ENCODE peak calls at places on chromosome 19, in nine cellular contexts. One of them, this sample, is unnamed.
A peak's percentile ranks its signal among the peaks of the same experiment; 100 is the strongest.

GRCh38 chr19:41999878-42000208 is 5.8 kb upstream of the ATP1A3 start:
- DNase-seq in tibial nerve: no peak
- DNase-seq in testis: no peak
- DNase-seq in heart left ventricle: no peak
- DNase-seq in upper lobe of left lung: no peak
- DNase-seq in uterus: no peak
- DNase-seq in A549: no peak
- DNase-seq in esophagus squamous epithelium: no peak
- DNase-seq in body of pancreas: no peak
- DNase-seq in this sample: no peak

GRCh38 chr19:45179063-45179847 is 671 bp downstream of the BLOC1S3 start:
- DNase-seq in tibial nerve: no peak
- DNase-seq in testis: peak; percentile 65
- DNase-seq in heart left ventricle: peak; percentile 45
- DNase-seq in upper lobe of left lung: peak; percentile 92
- DNase-seq in uterus: peak; percentile 38
- DNase-seq in A549: no peak
- DNase-seq in esophagus squamous epithelium: no peak
- DNase-seq in body of pancreas: peak; percentile 50
- DNase-seq in this sample: peak; percentile 70

GRCh38 chr19:31675187-31675913 is 326.1 kb upstream of the TSHZ3 start:
- DNase-seq in tibial nerve: no peak
- DNase-seq in testis: no peak
- DNase-seq in heart left ventricle: no peak
- DNase-seq in upper lobe of left lung: no peak
- DNase-seq in uterus: no peak
- DNase-seq in A549: no peak
- DNase-seq in esophagus squamous epithelium: no peak
- DNase-seq in body of pancreas: no peak
- DNase-seq in this sample: no peak

GRCh38 chr19:7983995-7984837 is 21.2 kb downstream of the ELAVL1 start:
- DNase-seq in tibial nerve: no peak
- DNase-seq in testis: no peak
- DNase-seq in heart left ventricle: no peak
- DNase-seq in upper lobe of left lung: no peak
- DNase-seq in uterus: no peak
- DNase-seq in A549: no peak
- DNase-seq in esophagus squamous epithelium: no peak
- DNase-seq in body of pancreas: no peak
- DNase-seq in this sample: no peak

GRCh38 chr19:11422163-11423068 is 3.3 kb upstream of the RGL3 start:
- DNase-seq in tibial nerve: peak; percentile 56
- DNase-seq in testis: peak; percentile 63
- DNase-seq in heart left ventricle: peak; percentile 82
- DNase-seq in upper lobe of left lung: peak; percentile 94
- DNase-seq in uterus: peak; percentile 55
- DNase-seq in A549: peak; percentile 48
- DNase-seq in esophagus squamous epithelium: peak; percentile 23
- DNase-seq in body of pancreas: peak; percentile 80
- DNase-seq in this sample: peak; percentile 89

GRCh38 chr19:49546825-49547565 is 19.2 kb downstream of the RCN3 start:
- DNase-seq in tibial nerve: peak; percentile 97
- DNase-seq in testis: peak; percentile 93
- DNase-seq in heart left ventricle: peak; percentile 76
- DNase-seq in upper lobe of left lung: no peak
- DNase-seq in uterus: peak; percentile 66
- DNase-seq in A549: peak; percentile 94
- DNase-seq in esophagus squamous epithelium: no peak
- DNase-seq in body of pancreas: peak; percentile 84
- DNase-seq in this sample: no peak

GRCh38 chr19:610801-611505 is 21.3 kb downstream of the HCN2 start:
- DNase-seq in tibial nerve: peak; percentile 61
- DNase-seq in testis: peak; percentile 67
- DNase-seq in heart left ventricle: peak; percentile 72
- DNase-seq in upper lobe of left lung: peak; percentile 84
- DNase-seq in uterus: peak; percentile 41
- DNase-seq in A549: peak; percentile 58
- DNase-seq in esophagus squamous epithelium: no peak
- DNase-seq in body of pancreas: no peak
- DNase-seq in this sample: peak; percentile 72

GRCh38 chr19:7679017-7679720 is 1.5 kb upstream of the TRAPPC5 start:
- DNase-seq in tibial nerve: no peak
- DNase-seq in testis: peak; percentile 33
- DNase-seq in heart left ventricle: no peak
- DNase-seq in upper lobe of left lung: peak; percentile 37
- DNase-seq in uterus: no peak
- DNase-seq in A549: peak; percentile 30
- DNase-seq in esophagus squamous epithelium: no peak
- DNase-seq in body of pancreas: no peak
- DNase-seq in this sample: peak; percentile 85

GRCh38 chr19:9956956-9957355 is 20.6 kb upstream of the OLFM2 start:
- DNase-seq in tibial nerve: no peak
- DNase-seq in testis: no peak
- DNase-seq in heart left ventricle: no peak
- DNase-seq in upper lobe of left lung: no peak
- DNase-seq in uterus: no peak
- DNase-seq in A549: no peak
- DNase-seq in esophagus squamous epithelium: no peak
- DNase-seq in body of pancreas: no peak
- DNase-seq in this sample: no peak

GRCh38 chr19:18062043-18062442 is 24.7 kb downstream of the IL12RB1 start:
- DNase-seq in tibial nerve: no peak
- DNase-seq in testis: no peak
- DNase-seq in heart left ventricle: no peak
- DNase-seq in upper lobe of left lung: no peak
- DNase-seq in uterus: no peak
- DNase-seq in A549: no peak
- DNase-seq in esophagus squamous epithelium: no peak
- DNase-seq in body of pancreas: no peak
- DNase-seq in this sample: no peak

GRCh38 chr19:38506723-38507550 is 73.4 kb downstream of the RYR1 start:
- DNase-seq in tibial nerve: peak; percentile 62
- DNase-seq in testis: peak; percentile 88
- DNase-seq in heart left ventricle: peak; percentile 68
- DNase-seq in upper lobe of left lung: peak; percentile 86
- DNase-seq in uterus: peak; percentile 71
- DNase-seq in A549: peak; percentile 100
- DNase-seq in esophagus squamous epithelium: peak; percentile 52
- DNase-seq in body of pancreas: peak; percentile 90
- DNase-seq in this sample: peak; percentile 65

GRCh38 chr19:14442904-14443631 is 10.0 kb downstream of the PKN1 start:
- DNase-seq in tibial nerve: no peak
- DNase-seq in testis: no peak
- DNase-seq in heart left ventricle: no peak
- DNase-seq in upper lobe of left lung: peak; percentile 71
- DNase-seq in uterus: no peak
- DNase-seq in A549: no peak
- DNase-seq in esophagus squamous epithelium: no peak
- DNase-seq in body of pancreas: no peak
- DNase-seq in this sample: no peak

GRCh38 chr19:13964776-13965175 is 12.5 kb downstream of the DCAF15 start:
- DNase-seq in tibial nerve: no peak
- DNase-seq in testis: no peak
- DNase-seq in heart left ventricle: no peak
- DNase-seq in upper lobe of left lung: no peak
- DNase-seq in uterus: no peak
- DNase-seq in A549: no peak
- DNase-seq in esophagus squamous epithelium: no peak
- DNase-seq in body of pancreas: no peak
- DNase-seq in this sample: no peak

GRCh38 chr19:45152504-45153338 is 8.1 kb downstream of the NKPD1 start:
- DNase-seq in tibial nerve: peak; percentile 13
- DNase-seq in testis: peak; percentile 72
- DNase-seq in heart left ventricle: peak; percentile 47
- DNase-seq in upper lobe of left lung: peak; percentile 89
- DNase-seq in uterus: peak; percentile 31
- DNase-seq in A549: no peak
- DNase-seq in esophagus squamous epithelium: no peak
- DNase-seq in body of pancreas: peak; percentile 52
- DNase-seq in this sample: peak; percentile 68

GRCh38 chr19:57803594-57804325 is 11.0 kb downstream of the ZNF552 start:
- DNase-seq in tibial nerve: no peak
- DNase-seq in testis: no peak
- DNase-seq in heart left ventricle: no peak
- DNase-seq in upper lobe of left lung: no peak
- DNase-seq in uterus: peak; percentile 23
- DNase-seq in A549: no peak
- DNase-seq in esophagus squamous epithelium: no peak
- DNase-seq in body of pancreas: no peak
- DNase-seq in this sample: no peak

GRCh38 chr19:4069331-4069959 is 2.7 kb upstream of the ZBTB7A start:
- DNase-seq in tibial nerve: no peak
- DNase-seq in testis: no peak
- DNase-seq in heart left ventricle: no peak
- DNase-seq in upper lobe of left lung: no peak
- DNase-seq in uterus: peak; percentile 25
- DNase-seq in A549: no peak
- DNase-seq in esophagus squamous epithelium: no peak
- DNase-seq in body of pancreas: no peak
- DNase-seq in this sample: peak; percentile 71

GRCh38 chr19:46866407-46867132 is 5.8 kb downstream of the ARHGAP35 start:
- DNase-seq in tibial nerve: no peak
- DNase-seq in testis: no peak
- DNase-seq in heart left ventricle: no peak
- DNase-seq in upper lobe of left lung: no peak
- DNase-seq in uterus: no peak
- DNase-seq in A549: peak; percentile 58
- DNase-seq in esophagus squamous epithelium: no peak
- DNase-seq in body of pancreas: no peak
- DNase-seq in this sample: no peak

GRCh38 chr19:46872967-46873366 is 12.2 kb downstream of the ARHGAP35 start:
- DNase-seq in tibial nerve: no peak
- DNase-seq in testis: no peak
- DNase-seq in heart left ventricle: no peak
- DNase-seq in upper lobe of left lung: no peak
- DNase-seq in uterus: no peak
- DNase-seq in A549: no peak
- DNase-seq in esophagus squamous epithelium: no peak
- DNase-seq in body of pancreas: no peak
- DNase-seq in this sample: peak; percentile 38

GRCh38 chr19:46862974-46863632 is 2.3 kb downstream of the ARHGAP35 start:
- DNase-seq in tibial nerve: no peak
- DNase-seq in testis: peak; percentile 14
- DNase-seq in heart left ventricle: no peak
- DNase-seq in upper lobe of left lung: no peak
- DNase-seq in uterus: no peak
- DNase-seq in A549: no peak
- DNase-seq in esophagus squamous epithelium: no peak
- DNase-seq in body of pancreas: no peak
- DNase-seq in this sample: peak; percentile 45

GRCh38 chr19:46863818-46864629 is 3.2 kb downstream of the ARHGAP35 start:
- DNase-seq in tibial nerve: no peak
- DNase-seq in testis: peak; percentile 16
- DNase-seq in heart left ventricle: no peak
- DNase-seq in upper lobe of left lung: no peak
- DNase-seq in uterus: no peak
- DNase-seq in A549: no peak
- DNase-seq in esophagus squamous epithelium: no peak
- DNase-seq in body of pancreas: peak; percentile 47
- DNase-seq in this sample: peak; percentile 48

DNA sequence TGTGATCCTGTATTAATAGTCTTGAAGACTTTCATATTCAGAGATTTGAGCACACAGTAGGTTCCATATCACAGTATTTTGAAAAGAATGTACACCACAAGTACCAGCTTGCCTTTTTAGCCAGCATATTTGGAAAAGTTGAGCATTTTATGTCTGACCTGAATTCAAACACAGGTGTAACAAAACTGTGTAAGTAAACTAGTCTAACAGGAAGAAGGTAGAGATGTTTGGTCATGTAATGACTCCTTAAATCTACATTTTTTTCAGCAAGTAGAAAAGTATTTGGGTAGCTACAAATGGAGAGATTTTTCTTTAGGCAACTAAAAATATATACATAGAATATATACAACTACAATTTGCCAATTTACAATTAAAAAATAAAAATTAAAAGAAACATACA is 7.6 kb downstream of the ARHGAP35 start:
- DNase-seq in tibial nerve: no peak
- DNase-seq in testis: no peak
- DNase-seq in heart left ventricle: no peak
- DNase-seq in upper lobe of left lung: no peak
- DNase-seq in uterus: no peak
- DNase-seq in A549: no peak
- DNase-seq in esophagus squamous epithelium: no peak
- DNase-seq in body of pancreas: no peak
- DNase-seq in this sample: no peak
- H3K4me3 ChIP-seq in tibial nerve: no peak overlapping the region
- H3K4me3 ChIP-seq in testis: no peak overlapping the region
- H3K4me3 ChIP-seq in heart left ventricle: no peak overlapping the region
- H3K4me3 ChIP-seq in upper lobe of left lung: no peak overlapping the region
- H3K4me3 ChIP-seq in uterus: no peak overlapping the region
- H3K4me3 ChIP-seq in A549: no peak overlapping the region
- H3K4me3 ChIP-seq in esophagus squamous epithelium: no peak overlapping the region
- H3K4me3 ChIP-seq in body of pancreas: no peak overlapping the region
- H3K4me3 ChIP-seq in this sample: no peak overlapping the region

GRCh38 chr19:43430142-43430710 is 15.5 kb downstream of the TEX101 start:
- DNase-seq in tibial nerve: no peak
- DNase-seq in testis: no peak
- DNase-seq in heart left ventricle: no peak
- DNase-seq in upper lobe of left lung: no peak
- DNase-seq in uterus: no peak
- DNase-seq in A549: no peak
- DNase-seq in esophagus squamous epithelium: no peak
- DNase-seq in body of pancreas: no peak
- DNase-seq in this sample: no peak
- TF ChIP-seq POLR2A in tibial nerve: no peak
- TF ChIP-seq POLR2A in testis: no peak
- TF ChIP-seq POLR2A in heart left ventricle: no peak
- TF ChIP-seq POLR2A in upper lobe of left lung: no peak
- TF ChIP-seq POLR2A in uterus: no peak
- TF ChIP-seq POLR2A in A549: no peak
- TF ChIP-seq POLR2A in esophagus squamous epithelium: no peak
- TF ChIP-seq POLR2A in body of pancreas: no peak
- TF ChIP-seq POLR2A in this sample: no peak

GRCh38 chr19:55278391-55279135 is 1.3 kb downstream of the HSPBP1 start:
- DNase-seq in tibial nerve: no peak
- DNase-seq in testis: no peak
- DNase-seq in heart left ventricle: no peak
- DNase-seq in upper lobe of left lung: no peak
- DNase-seq in uterus: no peak
- DNase-seq in A549: no peak
- DNase-seq in esophagus squamous epithelium: no peak
- DNase-seq in body of pancreas: no peak
- DNase-seq in this sample: no peak
- H3K4me1 ChIP-seq in tibial nerve: peaks cover 10% of the 10 kb centered on the region
- H3K4me1 ChIP-seq in testis: peaks cover 8% of the 10 kb centered on the region
- H3K4me1 ChIP-seq in heart left ventricle: no peaks in the 10 kb centered on the region
- H3K4me1 ChIP-seq in upper lobe of left lung: peaks cover 7% of the 10 kb centered on the region
- H3K4me1 ChIP-seq in uterus: no peaks in the 10 kb centered on the region
- H3K4me1 ChIP-seq in A549: peaks cover 25% of the 10 kb centered on the region
- H3K4me1 ChIP-seq in esophagus squamous epithelium: peaks cover 34% of the 10 kb centered on the region
- H3K4me1 ChIP-seq in body of pancreas: peaks cover 19% of the 10 kb centered on the region
- H3K4me1 ChIP-seq in this sample: peaks cover 29% of the 10 kb centered on the region

GRCh38 chr19:54178581-54179261 is 5.8 kb upstream of the TMC4 start:
- DNase-seq in tibial nerve: no peak
- DNase-seq in testis: peak; percentile 57
- DNase-seq in heart left ventricle: no peak
- DNase-seq in upper lobe of left lung: no peak
- DNase-seq in uterus: no peak
- DNase-seq in A549: no peak
- DNase-seq in esophagus squamous epithelium: no peak
- DNase-seq in body of pancreas: no peak
- DNase-seq in this sample: no peak
- H3K4me3 ChIP-seq in tibial nerve: no peak overlapping the region
- H3K4me3 ChIP-seq in testis: no peak overlapping the region
- H3K4me3 ChIP-seq in heart left ventricle: no peak overlapping the region
- H3K4me3 ChIP-seq in upper lobe of left lung: no peak overlapping the region
- H3K4me3 ChIP-seq in uterus: no peak overlapping the region
- H3K4me3 ChIP-seq in A549: no peak overlapping the region
- H3K4me3 ChIP-seq in esophagus squamous epithelium: no peak overlapping the region
- H3K4me3 ChIP-seq in body of pancreas: no peak overlapping the region
- H3K4me3 ChIP-seq in this sample: no peak overlapping the region

This sample was measured in Peyer's patch.